ENCODE peak calls at places on chromosomes 4 and X, in nine cellular contexts. Y is choroid plexus epithelial cell, B is fibroblast of lung, A is Caco-2, E is endodermal cell, V is pancreas, N is lower leg skin, U is OCI-LY7, L is AG04449. S is an unnamed sample.

GRCh38 chr4:98625920-98626319 is 32.5 kb downstream of the TSPAN5 start:
- DNase-seq in B (no peak), V (no peak), U (no peak), N (no peak), L (no peak), A (no peak), E (no peak), Y (no peak), S (no peak)

GRCh38 chr4:8156617-8157016 is 2.0 kb downstream of the ABLIM2 start:
- DNase-seq in B (no peak), Y (no peak), E (no peak), L (no peak), V (no peak), N (no peak), A (no peak), U (no peak), S (no peak)

GRCh38 chr4:79472693-79473552 is 64.9 kb upstream of the GK2 start:
- DNase-seq in B (no peak), N (no peak), Y (no peak), V (no peak), A (no peak), U (no peak), L (no peak), E (no peak), S (no peak)

GRCh38 chr4:6965329-6965728 is 55.7 kb downstream of the TBC1D14 start:
- DNase-seq in U (no peak), L (no peak), B (no peak), Y (no peak), E (no peak), V (no peak), A (no peak), N (no peak), S (no peak)

GRCh38 chrX:50333308-50333707 is 128.7 kb downstream of the CCNB3 start:
- DNase-seq in N (no peak), Y (no peak), L (no peak), U (no peak), A (no peak), V (no peak), B (no peak), E (no peak), S (no peak)

GRCh38 chr4:89438102-89438831 is 130.7 kb upstream of the GPRIN3 start:
- DNase-seq in U (peak; percentile 66), L (no peak), Y (peak; percentile 63), B (no peak), N (no peak), A (peak; percentile 37), V (peak; percentile 14), E (peak; percentile 87), S (peak; percentile 60)

GRCh38 chrX:38860106-38861013 is 59.1 kb downstream of the MID1IP1 start:
- DNase-seq in L (no peak), U (no peak), Y (no peak), N (no peak), B (no peak), A (no peak), V (no peak), E (no peak), S (no peak)

GRCh38 chr4:183469327-183469726 is 24.9 kb downstream of the CDKN2AIP start:
- DNase-seq in B (no peak), Y (no peak), A (no peak), U (no peak), E (no peak), N (no peak), L (no peak), V (no peak), S (peak; percentile 40)

GRCh38 chrX:68332156-68332823 is 101.0 kb downstream of the OPHN1 start:
- DNase-seq in L (no peak), A (no peak), U (no peak), B (peak; percentile 35), V (no peak), N (no peak), Y (no peak), E (peak; percentile 43), S (no peak)

GRCh38 chr4:74473155-74473811 is 28.3 kb downstream of the AREG start:
- DNase-seq in Y (peak; percentile 97), V (no peak), A (no peak), U (no peak), E (no peak), N (no peak), B (peak; percentile 90), L (peak; percentile 52), S (peak; percentile 89)

GRCh38 chr4:41725254-41725653 is 23.3 kb downstream of the PHOX2B start:
- DNase-seq in B (no peak), A (no peak), L (no peak), U (no peak), N (no peak), E (peak; percentile 66), V (no peak), Y (no peak), S (no peak)

GRCh38 chr4:172998527-172999469 is 169.8 kb upstream of the GALNT7 start:
- DNase-seq in A (no peak), V (no peak), U (no peak), N (no peak), Y (peak; percentile 82), L (no peak), B (peak; percentile 88), E (no peak), S (peak; percentile 19)

GRCh38 chr4:6180841-6181631 is 19.3 kb downstream of the JAKMIP1 start:
- DNase-seq in E (no peak), N (no peak), V (peak; percentile 1), A (no peak), L (no peak), B (no peak), U (peak; percentile 26), Y (no peak), S (no peak)

GRCh38 chr4:124423160-124423559 is 289.4 kb downstream of the ANKRD50 start:
- DNase-seq in A (no peak), L (no peak), N (no peak), E (no peak), B (peak; percentile 67), U (no peak), V (no peak), Y (peak; percentile 68), S (peak; percentile 11)

GRCh38 chr4:165493359-165493758 is 114.6 kb downstream of the CPE start:
- DNase-seq in U (peak; percentile 38), A (peak; percentile 72), B (peak; percentile 52), E (peak; percentile 96), V (peak; percentile 84), L (no peak), N (peak; percentile 92), Y (peak; percentile 82), S (peak; percentile 60)

GRCh38 chr4:2172627-2173231 is 69.2 kb downstream of the HAUS3 start:
- DNase-seq in B (no peak), V (no peak), N (no peak), E (no peak), A (no peak), Y (no peak), U (no peak), L (no peak), S (no peak)

GRCh38 chr4:25031077-25031606 is 396 bp upstream of the LGI2 start:
- DNase-seq in E (peak; percentile 82), V (no peak), B (peak; percentile 41), N (no peak), Y (peak; percentile 25), U (no peak), A (no peak), L (no peak), S (peak; percentile 7)

GRCh38 chr4:180809439-180809838 is 1433.8 kb upstream of the TENM3 start:
- DNase-seq in A (no peak), E (no peak), L (no peak), N (no peak), B (peak; percentile 85), Y (peak; percentile 11), V (no peak), U (no peak), S (peak; percentile 12)

DNA sequence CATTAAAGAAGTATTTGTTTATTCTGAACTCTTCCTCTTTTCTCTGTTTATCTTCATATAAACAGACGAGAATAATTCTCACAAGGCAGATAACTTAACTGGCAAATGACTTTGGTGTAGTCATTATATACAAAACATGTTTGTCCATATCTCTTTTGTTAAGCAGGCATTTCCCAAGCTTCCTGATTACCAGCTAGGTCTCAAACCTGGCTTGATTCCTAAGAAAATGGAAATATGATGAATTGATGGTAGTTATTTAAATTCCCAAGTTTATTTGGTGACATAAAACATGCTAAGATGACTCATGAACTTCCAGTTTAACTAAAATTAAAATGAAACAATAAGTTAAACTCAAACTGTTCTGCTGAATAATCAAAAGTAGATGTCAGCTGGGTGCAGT is 96.8 kb downstream of the ARSJ start:
- DNase-seq in V (no peak), A (no peak), U (no peak), Y (no peak), E (no peak), L (no peak), N (no peak), B (peak; percentile 42), S (peak; percentile 47)
- H3K4me3 ChIP-seq in V (no peak overlapping the region), A (no peak overlapping the region), U (no peak overlapping the region), Y (no peak overlapping the region), E (no peak overlapping the region), L (no peak overlapping the region), N (no peak overlapping the region), B (no peak overlapping the region), S (no peak overlapping the region)

GRCh38 chr4:147407261-147408045 is 73.4 kb upstream of the EDNRA start:
- DNase-seq in U (no peak), E (peak; percentile 79), A (no peak), N (no peak), L (no peak), V (no peak), Y (peak; percentile 79), B (peak; percentile 62), S (peak; percentile 47)
- TF ChIP-seq CTCF in U (peak; percentile 62), E (peak; percentile 86), A (no peak), N (no peak), L (peak; percentile 15), V (no peak), Y (peak; percentile 69), B (peak; percentile 39), S (peak; percentile 51)

GRCh38 chrX:129512409-129512808 is 10.9 kb downstream of the SMARCA1 start:
- DNase-seq in L (no peak), N (no peak), B (no peak), V (no peak), Y (no peak), A (no peak), U (no peak), E (no peak), S (no peak)
- H3K4me3 ChIP-seq in L (no peak overlapping the region), N (no peak overlapping the region), B (no peak overlapping the region), V (no peak overlapping the region), Y (no peak overlapping the region), A (no peak overlapping the region), U (no peak overlapping the region), E (no peak overlapping the region), S (no peak overlapping the region)

DNA sequence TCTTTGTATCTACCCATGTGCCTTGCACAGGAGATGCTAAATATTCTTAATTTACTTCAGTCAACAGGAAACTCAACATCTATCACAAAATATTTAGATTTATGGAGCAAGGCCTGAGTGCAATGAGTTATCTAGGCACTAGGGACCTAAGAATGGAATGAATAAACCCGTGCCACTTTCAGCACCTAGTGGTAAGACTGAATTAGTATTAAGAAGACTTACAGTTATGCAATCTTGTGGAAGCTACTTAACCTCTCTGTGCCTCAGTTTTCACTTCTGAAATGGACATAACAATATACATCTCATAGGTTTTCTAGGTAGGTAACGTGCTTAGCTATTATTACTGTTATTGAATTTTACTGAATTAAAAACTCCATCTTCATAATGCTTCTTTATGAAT is 144.6 kb upstream of the MAP3K15 start:
- DNase-seq in V (no peak), E (no peak), A (no peak), L (no peak), U (peak; percentile 3), Y (peak; percentile 33), B (no peak), N (no peak), S (no peak)
- TF ChIP-seq CTCF in V (no peak), E (peak; percentile 49), A (no peak), L (no peak), U (peak; percentile 30), Y (no peak), B (no peak), N (no peak), S (no peak)

S was measured in fibroblast of villous mesenchyme.